ENCODE peak calls at places on chromosomes 2 and 18, in six cellular contexts. I is mesendoderm; D is A172; C is T1000; Q is stimulated activated CD4-positive, alpha-beta T cell treated with anti-CD3 and anti-CD28 coated beads, Interleukin-15, amount 100 ng/mL, for 24 hours; A is AG04449. S is an unnamed sample.

GRCh38 chr2:186346216-186346615 is 139.8 kb upstream of the ZC3H15 start:
- DNase-seq in I (no peak), D (no peak), C (no peak), Q (no peak), A (no peak), S (no peak)

GRCh38 chr2:46650556-46651001 is 171.2 kb downstream of the TMEM247 start:
- DNase-seq in I (peak), D (peak), C (peak), Q (peak), A (no peak), S (no peak)

GRCh38 chr2:48397846-48398245 is 132.1 kb upstream of the STON1 start:
- DNase-seq in I (peak), D (peak), C (no peak), Q (no peak), A (no peak), S (no peak)

GRCh38 chr2:178177066-178177679 is 17.1 kb upstream of the OSBPL6 start:
- DNase-seq in I (no peak), D (no peak), C (no peak), Q (no peak), A (no peak), S (no peak)

GRCh38 chr2:14831458-14831857 is 198.9 kb downstream of the LRATD1 start:
- DNase-seq in I (no peak), D (no peak), C (no peak), Q (no peak), A (no peak), S (no peak)

GRCh38 chr18:7177131-7177744 is 53.7 kb upstream of the LRRC30 start:
- DNase-seq in I (peak), D (peak), C (no peak), Q (peak), A (peak), S (no peak)

GRCh38 chr2:2699117-2699497 is 368.0 kb upstream of the MYT1L start:
- DNase-seq in I (peak), D (no peak), C (no peak), Q (no peak), A (no peak), S (no peak)

GRCh38 chr2:203909192-203909945 is 27.2 kb upstream of the ICOS start:
- DNase-seq in I (peak), D (peak), C (no peak), Q (no peak), A (peak), S (no peak)

GRCh38 chr2:65220432-65221131 is 7.0 kb upstream of the ACTR2 start:
- DNase-seq in I (no peak), D (no peak), C (no peak), Q (no peak), A (no peak), S (no peak)

GRCh38 chr18:47912343-47912742 is 18.1 kb downstream of the SMAD2 start:
- DNase-seq in I (no peak), D (no peak), C (no peak), Q (peak), A (no peak), S (no peak)

GRCh38 chr2:32810909-32811495 is 135.8 kb upstream of the LTBP1 start:
- DNase-seq in I (no peak), D (no peak), C (no peak), Q (no peak), A (no peak), S (no peak)

GRCh38 chr2:108220191-108220590 is 19.6 kb upstream of the SULT1C3 start:
- DNase-seq in I (no peak), D (no peak), C (no peak), Q (no peak), A (no peak), S (no peak)

GRCh38 chr2:45675130-45675812 is 23.8 kb downstream of the PRKCE start:
- DNase-seq in I (peak), D (no peak), C (no peak), Q (no peak), A (no peak), S (peak)

GRCh38 chr18:657998-658946 is 819 bp downstream of the TYMS start:
- DNase-seq in I (peak), D (peak), C (peak), Q (peak), A (no peak), S (peak)

GRCh38 chr2:189252991-189253680 is 73.6 kb upstream of the COL5A2 start:
- DNase-seq in I (no peak), D (no peak), C (no peak), Q (no peak), A (no peak), S (no peak)

GRCh38 chr2:45943231-45944044 is 292.0 kb downstream of the PRKCE start:
- DNase-seq in I (no peak), D (no peak), C (no peak), Q (no peak), A (no peak), S (no peak)

GRCh38 chr2:75607988-75608683 is 38.4 kb upstream of the MRPL19 start:
- DNase-seq in I (peak), D (no peak), C (no peak), Q (no peak), A (no peak), S (no peak)

GRCh38 chr2:101736861-101737291 is 39.4 kb downstream of the MAP4K4 start:
- DNase-seq in I (no peak), D (no peak), C (no peak), Q (peak), A (no peak), S (no peak)

GRCh38 chr18:8959551-8960135 is 142.9 kb upstream of the NDUFV2 start:
- DNase-seq in I (peak), D (no peak), C (no peak), Q (no peak), A (no peak), S (no peak)

GRCh38 chr2:208266641-208267335 is 733 bp downstream of the PIKFYVE start:
- DNase-seq in I (no peak), D (no peak), C (no peak), Q (no peak), A (no peak), S (no peak)

GRCh38 chr2:86488561-86489250 is 47.5 kb downstream of the KDM3A start:
- DNase-seq in I (no peak), D (no peak), C (no peak), Q (no peak), A (no peak), S (no peak)

GRCh38 chr2:37855283-37856041 is 69.6 kb upstream of the RMDN2 start:
- DNase-seq in I (no peak), D (no peak), C (no peak), Q (no peak), A (no peak), S (peak)

GRCh38 chr2:128489580-128490273 is 171.1 kb upstream of the HS6ST1 start:
- DNase-seq in I (no peak), D (no peak), C (no peak), Q (no peak), A (no peak), S (peak)

GRCh38 chr2:152925540-152926448 is 207.4 kb downstream of the ARL6IP6 start:
- DNase-seq in I (peak), D (peak), C (peak), Q (peak), A (no peak), S (peak)

GRCh38 chr2:166167451-166167850 is 39.6 kb upstream of the SCN1A start:
- DNase-seq in I (peak), D (peak), C (no peak), Q (no peak), A (no peak), S (no peak)

GRCh38 chr2:143525536-143525935 is 396.3 kb downstream of the ARHGAP15 start:
- DNase-seq in I (no peak), D (no peak), C (no peak), Q (no peak), A (no peak), S (no peak)

GRCh38 chr2:55771612-55772011 is 78.0 kb upstream of the PNPT1 start:
- DNase-seq in I (peak), D (peak), C (no peak), Q (no peak), A (no peak), S (no peak)

GRCh38 chr2:227805578-227805977 is 8.1 kb upstream of the CCL20 start:
- DNase-seq in I (no peak), D (no peak), C (no peak), Q (peak), A (no peak), S (peak)

GRCh38 chr2:17934721-17935120 is 56.3 kb downstream of the KCNS3 start:
- DNase-seq in I (no peak), D (no peak), C (no peak), Q (no peak), A (peak), S (no peak)

GRCh38 chr18:49459404-49460171 is 857 bp downstream of the DYM start:
- DNase-seq in I (peak), D (no peak), C (no peak), Q (peak), A (no peak), S (no peak)

GRCh38 chr2:144780983-144781382 is 261.1 kb upstream of the ZEB2 start:
- DNase-seq in I (peak), D (no peak), C (no peak), Q (no peak), A (no peak), S (no peak)

GRCh38 chr2:203328735-203329549 is 748 bp downstream of the ABI2 start:
- DNase-seq in I (peak), D (peak), C (no peak), Q (peak), A (no peak), S (peak)